ENCODE peak calls at places on chromosomes 1 and 21, in seven cellular contexts. W is AG09309; Y is NCI-H2081; Q is lower leg skin; H is naive thymus-derived CD8-positive, alpha-beta T cell; M is activated naive CD8-positive, alpha-beta T cell treated with anti-CD3 and anti-CD28 coated beads, Interleukin-2, amount 10 ng/mL, durations not matched to agents 7 days and 5 days; J is cardiac muscle cell. X is an unnamed sample.

GRCh38 chr1:229409616-229410369 is 24.1 kb downstream of the ACTA1 start:
- DNase-seq in Y (peak; percentile 18), J (no peak), Q (no peak), M (no peak), W (no peak), H (no peak), X (peak; percentile 35)

GRCh38 chr1:42427240-42427639 is 28.6 kb downstream of the ZMYND12 start:
- DNase-seq in Q (no peak), W (no peak), Y (no peak), J (no peak), H (no peak), M (no peak), X (no peak)

GRCh38 chr1:203367051-203367450 is 16.1 kb upstream of the FMOD start:
- DNase-seq in M (no peak), Q (no peak), Y (peak; percentile 81), W (no peak), J (no peak), H (no peak), X (no peak)

GRCh38 chr21:45575993-45576837 is 34.0 kb upstream of the SLC19A1 start:
- DNase-seq in M (peak; percentile 24), J (no peak), W (no peak), H (no peak), Q (peak; percentile 65), Y (no peak), X (no peak)

GRCh38 chr1:109282497-109282951 is 421 bp downstream of the PSRC1 start:
- DNase-seq in H (no peak), M (no peak), Y (no peak), J (no peak), W (no peak), Q (no peak), X (no peak)

GRCh38 chr21:45536301-45537081 is 5.7 kb downstream of the SLC19A1 start:
- DNase-seq in M (peak; percentile 13), Y (no peak), W (no peak), H (no peak), J (no peak), Q (peak; percentile 75), X (peak; percentile 45)

GRCh38 chr1:228361314-228362140 is 45.1 kb downstream of the TRIM11 start:
- DNase-seq in J (no peak), M (no peak), W (no peak), Q (no peak), H (no peak), Y (no peak), X (no peak)

GRCh38 chr1:6041432-6042062 is 4.1 kb upstream of the KCNAB2 start:
- DNase-seq in H (no peak), W (no peak), J (peak; percentile 58), Y (no peak), Q (no peak), M (peak; percentile 61), X (peak; percentile 17)

GRCh38 chr1:116372651-116373444 is at the start of gene ATP1A1:
- DNase-seq in H (peak; percentile 96), Q (peak; percentile 100), M (peak; percentile 99), W (peak; percentile 46), J (peak; percentile 96), Y (peak; percentile 84), X (peak; percentile 95)

GRCh38 chr21:44087426-44088400 is 19.5 kb upstream of the PWP2 start:
- DNase-seq in J (no peak), Q (peak; percentile 86), H (no peak), M (no peak), Y (no peak), W (no peak), X (no peak)

GRCh38 chr1:206734499-206735142 is 36.0 kb upstream of the IL19 start:
- DNase-seq in H (peak; percentile 70), M (peak; percentile 79), W (no peak), Y (peak; percentile 43), Q (no peak), J (peak; percentile 44), X (peak; percentile 72)

GRCh38 chr1:229480500-229480899 is 27.6 kb downstream of the NUP133 start:
- DNase-seq in Q (no peak), M (no peak), H (no peak), Y (no peak), W (no peak), J (no peak), X (no peak)

GRCh38 chr1:152761609-152762213 is 3.9 kb downstream of the KPRP start:
- DNase-seq in Y (no peak), W (no peak), Q (no peak), M (no peak), J (no peak), H (no peak), X (no peak)

GRCh38 chr1:226568077-226568831 is 19.7 kb downstream of the STUM start:
- DNase-seq in Y (no peak), H (no peak), W (no peak), Q (no peak), J (peak; percentile 48), M (no peak), X (no peak)

GRCh38 chr21:22319435-22319834 is 1321.2 kb downstream of the NCAM2 start:
- DNase-seq in Y (no peak), J (no peak), W (no peak), M (no peak), Q (no peak), H (no peak), X (peak; percentile 5)

GRCh38 chr21:42097860-42098259 is 26.7 kb downstream of the UMODL1 start:
- DNase-seq in M (no peak), Y (no peak), W (peak; percentile 97), H (no peak), J (no peak), Q (peak; percentile 91), X (no peak)

GRCh38 chr21:39386194-39386593 is 37.3 kb upstream of the HMGN1 start:
- DNase-seq in M (peak; percentile 43), W (no peak), J (no peak), Y (no peak), H (peak; percentile 17), Q (no peak), X (peak; percentile 66)